ENCODE peak calls at places on chromosomes 6 and 20, in six cellular contexts. V is mucosa of descending colon, Z is GM13977, P is fibroblast of mammary gland, I is endothelial cell, K is Panc1. H is an unnamed sample.
A peak's percentile ranks its signal among the peaks of the same experiment; 100 is the strongest.

GRCh38 chr6:110255356-110255755 is 75.1 kb downstream of the CDC40 start:
- DNase-seq in I (peak; percentile 66), Z (no peak), V (peak; percentile 27), P (peak; percentile 26), K (no peak), H (peak; percentile 58)

GRCh38 chr6:38588631-38589366 is 50.9 kb downstream of the BTBD9 start:
- DNase-seq in I (no peak), K (no peak), Z (no peak), P (peak; percentile 80), V (no peak), H (peak; percentile 51)

GRCh38 chr20:63432577-63433061 is 39.8 kb downstream of the KCNQ2 start:
- DNase-seq in Z (no peak), V (no peak), K (no peak), I (no peak), P (no peak), H (no peak)

GRCh38 chr6:6734463-6735455 is 146.2 kb downstream of the LY86 start:
- DNase-seq in P (peak; percentile 60), I (no peak), Z (no peak), V (peak; percentile 45), K (no peak), H (peak; percentile 36)

GRCh38 chr20:2845607-2846006 is 5.1 kb downstream of the VPS16 start:
- DNase-seq in V (no peak), Z (no peak), I (no peak), K (no peak), P (no peak), H (no peak)

GRCh38 chr6:156694679-156695078 is 82.5 kb upstream of the ARID1B start:
- DNase-seq in Z (no peak), V (no peak), I (no peak), P (no peak), K (no peak), H (no peak)

GRCh38 chr6:7769702-7770101 is 43.8 kb downstream of the BMP6 start:
- DNase-seq in I (no peak), K (peak; percentile 43), Z (no peak), P (peak; percentile 47), V (no peak), H (peak; percentile 56)

GRCh38 chr20:50855498-50856474 is 60.9 kb downstream of the BCAS4 start:
- DNase-seq in I (no peak), K (no peak), P (peak; percentile 23), V (peak; percentile 14), Z (no peak), H (no peak)

GRCh38 chr6:130385059-130385695 is 19.4 kb downstream of the TMEM200A start:
- DNase-seq in V (peak; percentile 29), I (no peak), P (peak; percentile 72), Z (no peak), K (no peak), H (no peak)

GRCh38 chr6:292506-293184 is 358 bp downstream of the DUSP22 start:
- DNase-seq in I (peak; percentile 45), P (peak; percentile 43), V (peak; percentile 83), K (no peak), Z (peak; percentile 84), H (peak; percentile 38)

GRCh38 chr20:50716518-50716917 is 14.9 kb upstream of the PARD6B start:
- DNase-seq in I (no peak), V (no peak), P (no peak), Z (no peak), K (no peak), H (no peak)

GRCh38 chr6:109336221-109336955 is 45.9 kb downstream of the CD164 start:
- DNase-seq in I (no peak), V (peak; percentile 84), P (peak; percentile 78), K (peak; percentile 64), Z (no peak), H (peak; percentile 52)

GRCh38 chr20:2285193-2285592 is 10.6 kb upstream of the TGM3 start:
- DNase-seq in K (no peak), V (no peak), P (no peak), Z (no peak), I (no peak), H (peak; percentile 30)

GRCh38 chr6:36751091-36751490 is 53.5 kb downstream of the RAB44 start:
- DNase-seq in P (no peak), V (no peak), K (no peak), I (no peak), Z (no peak), H (no peak)

GRCh38 chr20:49037962-49038387 is 8.1 kb upstream of the CSE1L start:
- DNase-seq in I (no peak), P (no peak), Z (no peak), K (no peak), V (no peak), H (no peak)

GRCh38 chr6:84065718-84066290 is 32.2 kb downstream of the MRAP2 start:
- DNase-seq in I (no peak), Z (no peak), V (no peak), P (peak; percentile 68), K (no peak), H (peak; percentile 68)

GRCh38 chr6:165729307-165729936 is 66.4 kb upstream of the PDE10A start:
- DNase-seq in V (peak; percentile 67), I (peak; percentile 67), P (peak; percentile 14), Z (peak; percentile 78), K (peak; percentile 7), H (peak; percentile 51)

GRCh38 chr20:13656721-13657368 is 18.1 kb upstream of the TASP1 start:
- DNase-seq in I (no peak), Z (no peak), K (no peak), P (no peak), V (no peak), H (no peak)

GRCh38 chr20:834151-834747 is 734 bp downstream of the FAM110A start:
- DNase-seq in V (no peak), I (no peak), K (no peak), P (no peak), Z (no peak), H (no peak)

GRCh38 chr6:25971187-25971811 is 8.7 kb downstream of the TRIM38 start:
- DNase-seq in Z (no peak), P (peak; percentile 93), V (no peak), I (no peak), K (peak; percentile 77), H (peak; percentile 96)

GRCh38 chr6:111540971-111541719 is 58.1 kb upstream of the REV3L start:
- DNase-seq in K (no peak), P (no peak), Z (no peak), I (no peak), V (no peak), H (peak; percentile 59)

GRCh38 chr6:157663261-157663660 is 159.8 kb upstream of the SNX9 start:
- DNase-seq in I (no peak), P (no peak), Z (no peak), V (no peak), K (no peak), H (no peak)

GRCh38 chr6:30494275-30494990 is 5.1 kb downstream of the HLA-E start:
- DNase-seq in K (no peak), P (no peak), V (no peak), Z (peak; percentile 9), I (no peak), H (no peak)

GRCh38 chr6:30490031-30490876 is 945 bp downstream of the HLA-E start:
- DNase-seq in K (no peak), V (peak; percentile 81), P (peak; percentile 51), I (peak; percentile 68), Z (peak; percentile 80), H (peak; percentile 65)

GRCh38 chr6:30491963-30492616 is 2.8 kb downstream of the HLA-E start:
- DNase-seq in I (no peak), P (no peak), V (no peak), K (no peak), Z (no peak), H (no peak)

GRCh38 chr6:30495993-30496392 is 6.7 kb downstream of the HLA-E start:
- DNase-seq in K (no peak), V (no peak), P (no peak), I (no peak), Z (no peak), H (no peak)

DNA sequence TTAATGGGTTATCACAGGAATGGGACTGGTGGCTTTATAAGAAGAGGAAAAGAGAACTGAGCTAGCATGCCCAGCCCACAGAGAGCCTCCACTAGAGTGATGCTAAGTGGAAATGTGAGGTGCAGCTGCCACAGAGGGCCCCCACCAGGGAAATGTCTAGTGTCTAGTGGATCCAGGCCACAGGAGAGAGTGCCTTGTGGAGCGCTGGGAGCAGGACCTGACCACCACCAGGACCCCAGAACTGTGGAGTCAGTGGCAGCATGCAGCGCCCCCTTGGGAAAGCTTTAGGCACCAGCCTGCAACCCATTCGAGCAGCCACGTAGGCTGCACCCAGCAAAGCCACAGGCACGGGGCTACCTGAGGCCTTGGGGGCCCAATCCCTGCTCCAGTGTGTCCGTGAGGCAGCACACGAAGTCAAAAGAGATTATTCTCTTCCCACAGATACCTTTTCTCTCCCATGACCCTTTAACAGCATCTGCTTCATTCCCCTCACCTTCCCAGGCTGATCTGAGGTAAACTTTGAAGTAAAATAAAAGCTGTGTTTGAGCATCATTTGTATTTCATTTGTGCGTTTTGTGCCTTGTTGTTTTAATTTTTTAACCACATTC is 4.4 kb downstream of the HLA-E start:
- DNase-seq in I (no peak), K (no peak), V (no peak), Z (peak; percentile 3), P (no peak), H (no peak)
- TF ChIP-seq CTCF in I (peak; percentile 12), K (peak; percentile 53), V (no peak), Z (peak; percentile 44), P (peak; percentile 22), H (peak; percentile 18)

DNA sequence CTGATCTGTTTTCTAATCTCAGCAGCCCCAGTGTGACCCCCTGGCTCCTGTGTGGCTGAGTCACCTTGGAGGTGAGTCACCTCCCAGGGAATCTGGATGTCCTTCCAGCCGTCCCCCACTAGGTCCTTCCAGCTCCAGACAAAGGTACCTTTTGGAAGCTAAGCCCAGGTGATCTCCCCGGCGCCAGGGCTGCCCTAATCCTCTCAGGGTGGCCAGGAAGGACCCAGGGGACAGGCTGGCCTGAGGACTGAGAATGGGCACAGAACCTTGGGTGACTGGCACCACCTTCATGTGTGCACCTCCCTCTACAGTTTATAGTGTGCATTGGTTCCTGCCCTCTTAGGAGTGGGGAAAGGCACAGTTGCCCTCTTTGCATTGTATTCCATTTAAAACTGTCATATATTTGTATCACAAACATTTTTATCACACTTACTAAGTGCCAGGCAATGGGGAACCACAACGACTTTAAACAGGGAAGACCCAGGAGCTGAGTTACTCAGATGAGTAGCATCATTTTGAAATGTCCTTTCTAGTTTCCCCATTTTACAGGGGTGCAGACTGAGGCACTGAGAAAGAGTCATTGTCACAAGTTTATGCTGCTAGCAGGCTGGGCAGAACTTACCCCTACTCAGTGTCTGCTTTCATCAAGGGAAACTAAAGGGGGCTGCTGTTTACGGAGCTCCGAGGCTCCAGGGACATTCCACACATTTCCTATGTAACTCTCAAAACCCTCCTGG is 2.6 kb upstream of the BPIFB4 start:
- DNase-seq in I (peak; percentile 28), V (peak; percentile 5), K (no peak), P (no peak), Z (no peak), H (no peak)
- TF ChIP-seq CTCF in I (peak; percentile 20), V (no peak), K (no peak), P (no peak), Z (no peak), H (peak; percentile 13)

DNA sequence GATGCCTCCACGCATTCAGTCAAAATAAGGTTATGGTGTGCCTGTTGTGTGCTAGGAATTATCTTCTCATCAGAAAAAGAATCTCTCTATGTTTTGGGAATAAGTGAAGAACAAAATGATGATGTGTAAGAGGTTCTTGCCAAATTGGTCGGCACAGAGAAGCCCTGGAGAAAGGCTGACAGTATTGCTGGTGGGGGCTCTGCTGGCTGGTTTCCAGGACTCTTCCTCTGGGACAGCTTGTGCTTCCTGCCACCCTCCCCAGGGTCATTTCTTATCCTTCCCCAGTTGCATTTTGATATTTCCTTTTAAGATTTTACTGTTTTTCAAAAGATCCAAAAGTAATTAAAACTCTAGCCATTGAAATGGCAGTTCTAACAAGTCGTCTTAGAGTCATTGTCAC is 22.1 kb downstream of the CST4 start:
- DNase-seq in V (no peak), Z (no peak), I (no peak), K (no peak), P (no peak), H (no peak)
- TF ChIP-seq CTCF in V (no peak), Z (no peak), I (no peak), K (no peak), P (no peak), H (no peak)

GRCh38 chr6:125512621-125513020 is 210.9 kb upstream of the HDDC2 start:
- DNase-seq in Z (no peak), P (no peak), I (no peak), V (peak; percentile 3), K (peak; percentile 13), H (peak; percentile 6)
- TF ChIP-seq CTCF in Z (peak; percentile 73), P (peak; percentile 17), I (peak; percentile 34), V (no peak), K (peak; percentile 61), H (peak; percentile 44)

H was measured in fibroblast of pulmonary artery.